ENCODE peak calls at places on chromosomes 1 and 21, in seven cellular contexts. H is dorsolateral prefrontal cortex, O is adrenal gland, A is fibroblast of lung, I is cardiac fibroblast, R is fibroblast of pulmonary artery, L is BE2C. Q is an unnamed sample.

GRCh38 chr1:205774277-205775014 is 836 bp downstream of the RAB29 start:
- DNase-seq in H (no peak), O (no peak), A (peak; percentile 8), I (peak; percentile 15), R (peak; percentile 24), L (peak; percentile 16), Q (no peak)

GRCh38 chr1:213474054-213474453 is 423.0 kb downstream of the RPS6KC1 start:
- DNase-seq in H (no peak), O (peak; percentile 86), A (no peak), I (no peak), R (peak; percentile 0), L (peak; percentile 70), Q (no peak)

GRCh38 chr1:112465122-112465521 is 43.6 kb upstream of the WNT2B start:
- DNase-seq in H (peak; percentile 24), O (no peak), A (peak; percentile 61), I (peak; percentile 56), R (peak; percentile 46), L (no peak), Q (no peak)

GRCh38 chr21:39029086-39029772 is 154.0 kb downstream of the PSMG1 start:
- DNase-seq in H (no peak), O (no peak), A (peak; percentile 48), I (peak; percentile 32), R (peak; percentile 69), L (peak; percentile 37), Q (peak; percentile 45)

GRCh38 chr1:30912913-30913652 is 4.5 kb upstream of the SDC3 start:
- DNase-seq in H (no peak), O (peak; percentile 68), A (no peak), I (no peak), R (peak; percentile 54), L (no peak), Q (no peak)

GRCh38 chr1:234934611-234935033 is 194.0 kb downstream of the TOMM20 start:
- DNase-seq in H (no peak), O (no peak), A (peak; percentile 88), I (peak; percentile 91), R (peak; percentile 63), L (no peak), Q (peak; percentile 93)

GRCh38 chr21:15682977-15683376 is 46.8 kb upstream of the USP25 start:
- DNase-seq in H (no peak), O (no peak), A (peak; percentile 61), I (peak; percentile 85), R (peak; percentile 79), L (no peak), Q (no peak)

GRCh38 chr1:36126005-36126716 is 1.1 kb upstream of the COL8A2 start:
- DNase-seq in H (no peak), O (no peak), A (no peak), I (no peak), R (no peak), L (no peak), Q (no peak)

GRCh38 chr1:60394436-60394835 is 320.9 kb upstream of the C1orf87 start:
- DNase-seq in H (no peak), O (no peak), A (peak; percentile 72), I (no peak), R (peak; percentile 11), L (no peak), Q (no peak)

GRCh38 chr1:211378844-211379243 is 52.2 kb downstream of the TRAF5 start:
- DNase-seq in H (no peak), O (no peak), A (peak; percentile 64), I (peak; percentile 54), R (peak; percentile 20), L (no peak), Q (peak; percentile 53)

GRCh38 chr21:42193721-42194120 is 25.2 kb upstream of the ABCG1 start:
- DNase-seq in H (no peak), O (no peak), A (no peak), I (no peak), R (no peak), L (no peak), Q (no peak)

GRCh38 chr21:32457360-32457840 is 44.9 kb downstream of the EVA1C start:
- DNase-seq in H (no peak), O (peak; percentile 51), A (no peak), I (peak; percentile 48), R (peak; percentile 51), L (peak; percentile 41), Q (no peak)

GRCh38 chr1:84869750-84870149 is 23.3 kb downstream of the LPAR3 start:
- DNase-seq in H (no peak), O (no peak), A (peak; percentile 30), I (peak; percentile 52), R (peak; percentile 48), L (no peak), Q (no peak)

GRCh38 chr1:210754931-210755670 is 378.8 kb downstream of the KCNH1 start:
- DNase-seq in H (no peak), O (no peak), A (peak; percentile 45), I (no peak), R (no peak), L (peak; percentile 49), Q (no peak)

GRCh38 chr1:158121604-158122254 is 59.0 kb upstream of the CD1D start:
- DNase-seq in H (no peak), O (peak; percentile 52), A (peak; percentile 36), I (peak; percentile 59), R (peak; percentile 58), L (peak; percentile 18), Q (no peak)

GRCh38 chr21:29499734-29500343 is 201.1 kb downstream of the BACH1 start:
- DNase-seq in H (no peak), O (peak; percentile 34), A (peak; percentile 13), I (peak; percentile 59), R (peak; percentile 33), L (peak; percentile 60), Q (no peak)

GRCh38 chr1:2229032-2229920 is 1.2 kb downstream of the SKI start:
- DNase-seq in H (peak; percentile 76), O (peak; percentile 85), A (peak; percentile 67), I (peak; percentile 63), R (peak; percentile 82), L (peak; percentile 55), Q (no peak)

GRCh38 chr21:30668776-30669175 is 26.1 kb downstream of the KRTAP20-3 start:
- DNase-seq in H (no peak), O (no peak), A (no peak), I (no peak), R (no peak), L (no peak), Q (no peak)

GRCh38 chr1:226406401-226406881 is 1.5 kb downstream of the PARP1 start:
- DNase-seq in H (no peak), O (no peak), A (peak; percentile 42), I (peak; percentile 56), R (peak; percentile 6), L (no peak), Q (no peak)
- H3K4me3 ChIP-seq in H (peak overlapping the region; percentile 74), O (no peak overlapping the region), A (peak overlapping the region; percentile 77), I (peak overlapping the region; percentile 69), R (peak overlapping the region; percentile 74), L (peak overlapping the region; percentile 87), Q (peak overlapping the region; percentile 76)

GRCh38 chr1:240691521-240692338 is 79.8 kb upstream of the GREM2 start:
- DNase-seq in H (peak; percentile 28), O (peak; percentile 43), A (peak; percentile 56), I (peak; percentile 53), R (peak; percentile 38), L (peak; percentile 53), Q (no peak)
- TF ChIP-seq CTCF in H (peak; percentile 67), O (peak; percentile 36), A (peak; percentile 84), I (peak; percentile 76), R (peak; percentile 47), L (peak; percentile 84), Q (peak; percentile 85)

GRCh38 chr1:220880726-220881506 is 1.7 kb downstream of the HLX start:
- DNase-seq in H (no peak), O (peak; percentile 69), A (peak; percentile 42), I (peak; percentile 82), R (peak; percentile 73), L (no peak), Q (no peak)

GRCh38 chr1:220878223-220879081 is 791 bp upstream of the HLX start:
- DNase-seq in H (no peak), O (no peak), A (no peak), I (peak; percentile 48), R (no peak), L (no peak), Q (no peak)

GRCh38 chr1:220880367-220880680 is 1.1 kb downstream of the HLX start:
- DNase-seq in H (no peak), O (no peak), A (no peak), I (peak; percentile 25), R (no peak), L (no peak), Q (no peak)

GRCh38 chr1:220879090-220879508 is at the start of gene HLX:
- DNase-seq in H (peak; percentile 41), O (peak; percentile 84), A (peak; percentile 89), I (peak; percentile 95), R (peak; percentile 93), L (peak; percentile 93), Q (peak; percentile 57)

GRCh38 chr1:220879509-220880366 is 495 bp downstream of the HLX start:
- DNase-seq in H (no peak), O (no peak), A (peak; percentile 56), I (peak; percentile 46), R (peak; percentile 47), L (peak; percentile 74), Q (no peak)
- H3K4me3 ChIP-seq in H (peak overlapping the region; percentile 51), O (peak overlapping the region; percentile 50), A (peak overlapping the region; percentile 95), I (peak overlapping the region; percentile 70), R (peak overlapping the region; percentile 81), L (peak overlapping the region; percentile 85), Q (peak overlapping the region; percentile 77)

DNA sequence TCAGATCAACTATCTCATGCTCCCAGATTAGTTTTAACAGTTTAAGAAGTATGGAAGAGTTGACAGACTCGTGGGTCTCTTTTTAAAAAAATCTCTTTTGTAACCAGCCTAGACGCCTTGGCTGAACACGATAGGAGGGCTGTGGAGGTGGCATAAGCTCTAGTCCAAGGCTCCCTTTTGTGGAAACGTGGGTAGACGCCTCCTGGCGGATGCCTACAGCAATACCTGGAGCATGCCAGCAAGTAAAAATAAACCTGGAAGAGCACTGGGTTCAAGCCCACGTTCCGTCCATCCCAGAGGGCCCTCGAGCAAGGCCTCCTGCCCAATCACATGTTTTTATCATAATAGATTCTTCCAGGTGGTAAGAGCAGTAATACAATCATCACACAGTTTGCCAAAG is 87.9 kb downstream of the RGS7 start:
- DNase-seq in H (no peak), O (no peak), A (no peak), I (peak; percentile 9), R (no peak), L (no peak), Q (no peak)
- TF ChIP-seq CTCF in H (no peak), O (no peak), A (no peak), I (peak; percentile 21), R (no peak), L (peak; percentile 17), Q (no peak)

GRCh38 chr1:229792576-229792975 is 166.5 kb downstream of the URB2 start:
- DNase-seq in H (no peak), O (no peak), A (no peak), I (no peak), R (no peak), L (no peak), Q (no peak)
- H3K4me3 ChIP-seq in H (no peak overlapping the region), O (no peak overlapping the region), A (no peak overlapping the region), I (no peak overlapping the region), R (no peak overlapping the region), L (no peak overlapping the region), Q (no peak overlapping the region)

Q was measured in AG04449.